ENCODE peak calls at places on chromosomes 13 and 19, in six cellular contexts. Z, T, Q, M, E and O are unnamed samples.

GRCh38 chr13:39835253-39835652 is 179.8 kb downstream of the COG6 start:
- DNase-seq in Z (no peak), T (no peak), Q (no peak), M (no peak), E (no peak), O (no peak)

GRCh38 chr13:98944336-98944735 is 33.5 kb downstream of the DOCK9 start:
- DNase-seq in Z (no peak), T (no peak), Q (no peak), M (no peak), E (no peak), O (peak; percentile 11)

GRCh38 chr13:50780201-50781015 is 63.1 kb downstream of the DLEU7 start:
- DNase-seq in Z (no peak), T (no peak), Q (no peak), M (no peak), E (no peak), O (no peak)

GRCh38 chr19:30564551-30565011 is 192.4 kb downstream of the ZNF536 start:
- DNase-seq in Z (no peak), T (no peak), Q (no peak), M (no peak), E (no peak), O (no peak)

GRCh38 chr19:47445937-47446402 is 25.7 kb downstream of the SLC8A2 start:
- DNase-seq in Z (no peak), T (peak; percentile 49), Q (peak; percentile 47), M (no peak), E (peak; percentile 82), O (no peak)

GRCh38 chr13:67366533-67366932 is 136.4 kb upstream of the PCDH9 start:
- DNase-seq in Z (no peak), T (no peak), Q (no peak), M (no peak), E (no peak), O (peak; percentile 19)

GRCh38 chr13:45370922-45371406 is 30.0 kb upstream of the TPT1 start:
- DNase-seq in Z (peak; percentile 67), T (peak; percentile 87), Q (peak; percentile 54), M (peak; percentile 77), E (peak; percentile 66), O (no peak)

GRCh38 chr13:37747071-37747612 is 122.4 kb downstream of the TRPC4 start:
- DNase-seq in Z (no peak), T (no peak), Q (no peak), M (no peak), E (no peak), O (peak; percentile 80)

GRCh38 chr13:47256618-47257017 is 359.8 kb upstream of the HTR2A start:
- DNase-seq in Z (no peak), T (no peak), Q (no peak), M (no peak), E (no peak), O (peak; percentile 90)

DNA sequence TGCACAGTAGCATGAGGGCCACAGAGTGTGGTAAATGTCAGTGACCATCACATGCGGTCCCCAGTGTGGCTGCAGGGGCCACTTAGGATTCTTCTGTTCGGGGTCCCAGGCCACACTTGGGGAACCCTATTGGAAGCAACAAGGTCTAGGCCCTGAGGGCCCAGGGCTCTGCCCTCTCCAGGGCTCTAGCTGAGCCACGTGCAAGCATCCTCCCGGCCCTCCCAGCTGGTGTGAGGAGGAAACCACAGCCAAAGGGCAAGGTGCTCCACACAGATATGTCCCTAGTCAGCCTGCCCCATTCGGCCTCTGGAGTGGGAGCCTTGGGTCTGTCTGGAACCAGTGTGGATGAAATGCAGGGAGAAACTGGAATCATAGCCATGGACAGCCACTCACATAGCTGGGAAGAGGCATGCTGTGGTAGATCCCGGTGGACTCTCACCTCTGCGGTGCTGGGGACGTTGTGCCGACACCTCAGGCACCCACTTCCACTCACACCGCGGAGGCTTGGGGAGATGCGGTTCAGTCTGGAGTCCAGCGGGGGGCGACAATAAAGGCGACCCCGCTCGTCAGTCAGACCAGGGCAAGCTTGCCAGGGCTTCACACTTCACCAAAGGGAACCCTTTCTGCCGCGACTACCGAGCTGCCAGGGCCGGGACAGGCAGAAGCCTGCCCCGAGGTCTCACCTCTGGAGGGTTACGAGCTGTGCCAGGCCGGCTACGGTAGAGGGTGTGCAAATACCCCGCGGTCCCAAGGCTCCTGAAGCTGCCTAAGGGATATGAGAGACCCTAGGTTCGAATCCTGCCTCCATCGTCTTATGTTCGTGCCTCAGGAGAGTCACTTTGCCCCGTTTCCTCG is 4.3 kb upstream of the ZNF497 start:
- DNase-seq in Z (no peak), T (no peak), Q (no peak), M (no peak), E (no peak), O (no peak)
- TF ChIP-seq CTCF in Z (no peak), T (no peak), Q (no peak), M (no peak), E (no peak), O (no peak)

DNA sequence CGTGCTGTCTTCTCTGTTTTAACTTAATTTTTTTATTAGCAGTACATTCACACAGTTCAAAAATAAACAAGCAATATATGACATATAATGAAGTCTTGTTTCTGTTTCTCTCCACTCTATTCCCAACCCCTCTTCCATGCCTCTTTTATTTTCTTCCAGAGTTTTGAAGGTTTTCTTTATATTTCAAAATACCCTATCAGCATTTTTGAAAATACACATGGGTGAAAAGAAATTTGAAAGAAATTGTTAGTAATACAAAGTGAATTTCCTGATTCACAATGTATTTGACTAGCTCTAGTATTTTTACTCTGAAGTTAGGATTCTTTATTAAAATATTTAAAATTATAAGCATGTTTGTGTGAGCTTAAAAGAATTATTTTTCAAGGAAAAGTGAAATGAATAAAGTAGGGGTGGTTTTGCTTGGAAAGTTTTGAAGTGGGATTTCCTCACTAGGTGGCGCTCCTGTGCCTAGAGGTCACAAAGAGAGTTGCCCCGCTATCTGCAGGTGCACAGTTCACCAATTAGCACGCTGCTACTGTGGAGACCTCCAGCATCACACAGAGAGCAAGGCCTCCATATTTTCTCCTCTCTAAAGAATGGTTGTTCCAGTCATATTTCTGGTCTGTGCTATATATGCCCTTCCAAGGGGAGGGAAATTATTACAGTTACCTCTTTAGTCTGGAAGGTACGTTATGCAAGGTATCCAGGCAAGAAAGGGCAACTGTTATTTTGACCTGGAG is 37.6 kb downstream of the SOX21 start:
- DNase-seq in Z (no peak), T (peak; percentile 77), Q (peak; percentile 23), M (no peak), E (no peak), O (peak; percentile 57)
- H3K4me3 ChIP-seq in Z (no peak overlapping the region), T (no peak overlapping the region), Q (no peak overlapping the region), M (no peak overlapping the region), E (no peak overlapping the region), O (no peak overlapping the region)

GRCh38 chr13:104650426-104650825 is 1584.2 kb upstream of the SLC10A2 start:
- DNase-seq in Z (peak; percentile 61), T (no peak), Q (no peak), M (no peak), E (no peak), O (no peak)
- H3K27me3 ChIP-seq in Z (no peaks in the 10 kb centered on the region), T (no peaks in the 10 kb centered on the region), Q (no peaks in the 10 kb centered on the region), M (no peaks in the 10 kb centered on the region), E (no peaks in the 10 kb centered on the region), O (no peaks in the 10 kb centered on the region)

GRCh38 chr13:91286317-91286716 is 61.2 kb upstream of the MIR17HG start:
- DNase-seq in Z (no peak), T (no peak), Q (no peak), M (no peak), E (no peak), O (no peak)

GRCh38 chr13:91278888-91279287 is 68.6 kb upstream of the MIR17HG start:
- DNase-seq in Z (no peak), T (no peak), Q (no peak), M (no peak), E (no peak), O (no peak)

GRCh38 chr13:91280806-91281205 is 66.7 kb upstream of the MIR17HG start:
- DNase-seq in Z (no peak), T (no peak), Q (no peak), M (no peak), E (no peak), O (no peak)

DNA sequence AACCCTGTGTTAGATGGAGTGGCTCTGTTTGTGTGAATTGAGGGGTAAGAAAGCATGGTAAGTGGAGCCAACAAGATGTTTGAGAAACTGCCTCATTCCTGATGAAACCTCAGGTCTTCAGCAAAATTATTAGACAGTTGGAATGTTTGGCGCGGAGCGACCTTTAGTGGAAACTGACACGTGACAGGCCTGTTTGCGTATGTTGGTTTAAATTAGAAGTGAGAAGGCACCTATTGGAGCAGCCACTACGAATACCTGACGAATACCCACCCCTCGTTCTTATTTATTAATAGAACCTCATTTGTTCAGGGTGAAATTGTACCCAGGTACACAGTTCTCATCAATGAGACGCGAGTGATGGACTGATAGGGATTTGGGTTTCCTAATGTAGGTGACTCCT is 63.2 kb upstream of the MIR17HG start:
- DNase-seq in Z (no peak), T (no peak), Q (no peak), M (no peak), E (no peak), O (no peak)
- TF ChIP-seq CTCF in Z (no peak), T (no peak), Q (no peak), M (no peak), E (no peak), O (no peak)

GRCh38 chr19:2636897-2637683 is 65.4 kb downstream of the GNG7 start:
- DNase-seq in Z (no peak), T (peak; percentile 62), Q (peak; percentile 56), M (peak; percentile 69), E (peak; percentile 54), O (peak; percentile 18)

GRCh38 chr19:2633693-2634075 is 68.8 kb downstream of the GNG7 start:
- DNase-seq in Z (no peak), T (no peak), Q (no peak), M (no peak), E (no peak), O (no peak)

GRCh38 chr19:2634228-2634951 is 68.1 kb downstream of the GNG7 start:
- DNase-seq in Z (no peak), T (peak; percentile 52), Q (peak; percentile 73), M (peak; percentile 70), E (no peak), O (no peak)

GRCh38 chr19:2636142-2636896 is 66.2 kb downstream of the GNG7 start:
- DNase-seq in Z (no peak), T (no peak), Q (no peak), M (no peak), E (no peak), O (no peak)

DNA sequence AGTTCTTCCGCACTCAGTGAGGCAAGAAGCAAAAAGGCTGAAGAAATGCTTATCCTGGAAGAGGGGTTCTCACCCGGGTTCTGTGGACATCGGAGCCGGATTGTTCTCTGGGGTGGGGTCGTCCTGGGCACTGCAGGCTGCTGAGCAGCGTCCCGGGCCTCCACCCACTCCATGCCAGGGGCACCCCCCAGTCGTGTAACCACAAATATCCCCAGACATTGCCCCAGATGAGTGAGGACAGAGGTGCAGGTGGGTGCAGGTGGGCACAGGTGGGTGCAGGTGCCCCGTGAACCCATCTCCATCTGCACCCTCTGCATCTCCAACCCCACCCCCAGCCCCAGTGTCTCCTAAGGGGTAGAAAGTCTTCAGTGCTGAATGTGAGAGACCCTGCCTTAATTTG is 67.5 kb downstream of the GNG7 start:
- DNase-seq in Z (no peak), T (no peak), Q (no peak), M (no peak), E (no peak), O (no peak)
- H3K4me3 ChIP-seq in Z (no peak overlapping the region), T (no peak overlapping the region), Q (no peak overlapping the region), M (peak overlapping the region; percentile 51), E (no peak overlapping the region), O (no peak overlapping the region)

DNA sequence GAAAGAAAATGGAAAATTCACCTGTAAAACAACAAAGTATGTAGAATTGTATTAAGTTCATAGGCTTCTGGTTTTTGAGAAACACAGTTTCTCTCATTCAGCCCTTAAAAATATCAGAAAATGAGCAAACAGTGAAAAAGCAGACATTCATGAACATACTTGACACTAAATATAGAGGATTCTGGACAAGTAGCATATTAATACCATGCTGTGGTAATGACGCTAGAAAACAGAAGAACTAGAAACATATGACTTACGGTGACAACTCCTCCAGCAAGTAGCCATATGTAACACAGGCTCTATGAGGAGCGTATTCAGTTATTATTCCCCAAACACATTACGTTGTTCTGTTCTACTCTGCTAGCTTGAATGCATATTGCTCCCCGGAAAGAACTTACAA is 672.2 kb downstream of the EFNB2 start:
- DNase-seq in Z (no peak), T (no peak), Q (no peak), M (no peak), E (no peak), O (no peak)
- H3K27me3 ChIP-seq in Z (no peaks in the 10 kb centered on the region), T (no peaks in the 10 kb centered on the region), Q (no peaks in the 10 kb centered on the region), M (no peaks in the 10 kb centered on the region), E (no peaks in the 10 kb centered on the region), O (no peaks in the 10 kb centered on the region)